ENCODE peak calls at places on chromosomes 4 and X, in five cellular contexts. V is NCI-H345; Q is endothelial cell; F is stimulated activated CD4-positive, alpha-beta T cell treated with anti-CD3 and anti-CD28 coated beads, TNF-alpha, amount 100 ng/mL, for 4 hours; S is stimulated activated CD8-positive, alpha-beta memory T cell treated with anti-CD3 and anti-CD28 coated beads, Interleukin-7, amount 100 ng/mL, for 1 hour. T is an unnamed sample.

GRCh38 chr4:52957220-52957686 is 95.1 kb downstream of the RASL11B start:
- DNase-seq in V (peak), Q (no peak), F (no peak), S (no peak), T (no peak)

GRCh38 chr4:149638073-149638472 is 177.6 kb downstream of the IQCM start:
- DNase-seq in V (no peak), Q (no peak), F (no peak), S (no peak), T (peak)

GRCh38 chr4:123249821-123250220 is 146.8 kb upstream of the SPRY1 start:
- DNase-seq in V (no peak), Q (no peak), F (no peak), S (no peak), T (no peak)

GRCh38 chr4:177667687-177668086 is 225.4 kb upstream of the AGA start:
- DNase-seq in V (no peak), Q (no peak), F (no peak), S (no peak), T (no peak)

GRCh38 chr4:153409924-153410501 is 56.1 kb upstream of the TMEM131L start:
- DNase-seq in V (no peak), Q (no peak), F (no peak), S (no peak), T (no peak)

GRCh38 chr4:2781911-2782310 is 11.0 kb upstream of the SH3BP2 start:
- DNase-seq in V (no peak), Q (no peak), F (no peak), S (no peak), T (no peak)

GRCh38 chr4:70589785-70590184 is 2.3 kb upstream of the AMBN start:
- DNase-seq in V (no peak), Q (no peak), F (no peak), S (no peak), T (no peak)

GRCh38 chr4:23458061-23458460 is 431.8 kb downstream of the PPARGC1A start:
- DNase-seq in V (no peak), Q (no peak), F (no peak), S (no peak), T (no peak)

GRCh38 chr4:1748465-1748995 is 27.2 kb downstream of the TACC3 start:
- DNase-seq in V (peak), Q (peak), F (peak), S (peak), T (peak)

GRCh38 chr4:159937595-159937994 is 834.7 kb downstream of the RAPGEF2 start:
- DNase-seq in V (no peak), Q (no peak), F (no peak), S (no peak), T (no peak)

GRCh38 chr4:176009254-176009653 is 56.4 kb upstream of the WDR17 start:
- DNase-seq in V (no peak), Q (no peak), F (no peak), S (no peak), T (no peak)

GRCh38 chr4:184506527-184507121 is 32.3 kb upstream of the IRF2 start:
- DNase-seq in V (no peak), Q (peak), F (no peak), S (no peak), T (no peak)

GRCh38 chrX:106780259-106780658 is 22.2 kb upstream of the TBC1D8B start:
- DNase-seq in V (no peak), Q (no peak), F (no peak), S (no peak), T (no peak)

GRCh38 chrX:9482408-9482807 is 17.6 kb downstream of the TBL1X start:
- DNase-seq in V (no peak), Q (no peak), F (no peak), S (no peak), T (no peak)

GRCh38 chr4:42344260-42344659 is 53.0 kb upstream of the SHISA3 start:
- DNase-seq in V (no peak), Q (no peak), F (no peak), S (no peak), T (no peak)

GRCh38 chr4:5004496-5004895 is 14.8 kb downstream of the CYTL1 start:
- DNase-seq in V (no peak), Q (no peak), F (no peak), S (no peak), T (no peak)

GRCh38 chr4:182873726-182874125 is 43.5 kb downstream of the DCTD start:
- DNase-seq in V (no peak), Q (no peak), F (no peak), S (no peak), T (no peak)

GRCh38 chrX:1597345-1598020 is 6.1 kb downstream of the AKAP17A start:
- DNase-seq in V (no peak), Q (no peak), F (no peak), S (no peak), T (no peak)

T was measured in HFFc6.